ENCODE peak calls at places on chromosomes 5 and 9, in four cellular contexts. M, F, R and I are unnamed samples.

GRCh38 chr5:4700082-4700481 is 440.0 kb upstream of the ADAMTS16 start:
- DNase-seq in M (no peak), F (peak; percentile 31), R (no peak), I (peak; percentile 19)

GRCh38 chr5:132449060-132449459 is 41.5 kb downstream of the IRF1 start:
- DNase-seq in M (no peak), F (no peak), R (no peak), I (no peak)

GRCh38 chr5:2353871-2354440 is 397.5 kb downstream of the IRX2 start:
- DNase-seq in R (no peak), M (no peak), F (no peak), I (no peak)

GRCh38 chr9:124477211-124478013 is 27.2 kb downstream of the ADGRD2 start:
- DNase-seq in M (no peak), F (peak; percentile 24), R (no peak), I (no peak)

GRCh38 chr9:117796681-117797080 is 92.5 kb downstream of the TLR4 start:
- DNase-seq in F (no peak), R (no peak), M (no peak), I (no peak)

GRCh38 chr5:127025507-127025906 is 4.9 kb downstream of the MARCHF3 start:
- DNase-seq in R (no peak), M (no peak), F (no peak), I (no peak)

GRCh38 chr9:20898885-20899554 is 132.4 kb downstream of the HACD4 start:
- DNase-seq in F (no peak), M (no peak), R (no peak), I (no peak)

GRCh38 chr5:168132186-168132585 is 159.3 kb upstream of the WWC1 start:
- DNase-seq in F (no peak), R (no peak), M (no peak), I (no peak)

GRCh38 chr5:77630246-77631165 is 8.0 kb downstream of the OTP start:
- DNase-seq in M (no peak), R (peak; percentile 87), F (peak; percentile 83), I (no peak)

GRCh38 chr5:125342938-125343401 is 596.5 kb upstream of the ZNF608 start:
- DNase-seq in F (no peak), M (no peak), R (no peak), I (no peak)

GRCh38 chr9:114344692-114345091 is 15.0 kb downstream of the ORM2 start:
- DNase-seq in R (no peak), M (no peak), F (no peak), I (no peak)

GRCh38 chr5:149798466-149798865 is 68.4 kb downstream of the PPARGC1B start:
- DNase-seq in M (no peak), F (peak; percentile 17), R (no peak), I (no peak)
- TF ChIP-seq POLR2A in M (no peak), F (no peak), R (no peak), I (no peak)

GRCh38 chr9:68533678-68534077 is 7.0 kb downstream of the TMEM252 start:
- DNase-seq in F (no peak), M (no peak), R (no peak), I (no peak)

GRCh38 chr9:68530618-68531017 is 10.1 kb downstream of the TMEM252 start:
- DNase-seq in R (peak; percentile 79), F (peak; percentile 18), M (peak; percentile 55), I (no peak)
- TF ChIP-seq POLR2A in R (no peak), F (no peak), M (no peak), I (no peak)

DNA sequence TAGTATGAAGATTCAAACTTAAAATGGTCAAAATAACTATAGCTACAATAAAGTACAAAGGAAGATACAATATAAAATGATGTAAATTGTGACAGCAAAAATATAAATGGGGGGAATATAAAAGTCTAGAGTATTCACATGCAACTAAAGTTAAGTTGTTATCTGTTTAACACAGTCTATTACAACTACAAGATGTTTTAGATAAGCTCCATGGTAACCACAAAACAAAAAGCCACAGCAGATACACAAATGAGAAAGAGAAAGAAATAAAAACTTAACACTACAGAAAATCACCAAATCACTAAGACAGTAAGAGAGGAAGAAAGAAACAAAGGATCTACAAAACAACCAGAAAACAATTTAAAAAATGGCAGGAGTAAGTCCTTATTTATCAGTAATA is 17.0 kb upstream of the SH3TC2 start:
- DNase-seq in M (no peak), F (no peak), R (no peak), I (no peak)
- TF ChIP-seq POLR2A in M (no peak), F (no peak), R (no peak), I (no peak)

DNA sequence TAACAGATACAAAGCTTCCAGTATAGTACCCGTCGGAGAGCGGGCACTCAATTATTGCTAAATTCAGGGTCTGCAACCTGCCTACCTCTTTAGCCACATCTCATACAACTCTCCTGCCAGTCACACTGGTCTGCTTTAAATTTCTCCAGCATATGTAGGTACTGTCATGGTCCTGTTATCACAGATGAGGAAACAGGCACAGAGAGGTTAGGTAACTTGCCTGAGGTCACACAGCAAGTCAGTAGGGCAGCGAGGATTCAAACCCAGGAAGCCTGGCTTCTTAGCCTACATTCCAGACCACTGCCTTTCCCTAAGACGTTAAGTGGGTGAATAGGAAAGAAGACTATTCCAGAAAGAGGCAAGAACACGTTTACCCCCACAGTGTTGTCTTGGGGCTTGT is 186.0 kb upstream of the NFIB start:
- DNase-seq in R (no peak), M (no peak), F (no peak), I (no peak)
- TF ChIP-seq POLR2A in R (no peak), M (no peak), F (no peak), I (no peak)

GRCh38 chr5:138938526-138938925 is 63.4 kb upstream of the LRRTM2 start:
- DNase-seq in M (no peak), R (no peak), F (no peak), I (no peak)
- TF ChIP-seq POLR2A in M (no peak), R (no peak), F (no peak), I (no peak)

DNA sequence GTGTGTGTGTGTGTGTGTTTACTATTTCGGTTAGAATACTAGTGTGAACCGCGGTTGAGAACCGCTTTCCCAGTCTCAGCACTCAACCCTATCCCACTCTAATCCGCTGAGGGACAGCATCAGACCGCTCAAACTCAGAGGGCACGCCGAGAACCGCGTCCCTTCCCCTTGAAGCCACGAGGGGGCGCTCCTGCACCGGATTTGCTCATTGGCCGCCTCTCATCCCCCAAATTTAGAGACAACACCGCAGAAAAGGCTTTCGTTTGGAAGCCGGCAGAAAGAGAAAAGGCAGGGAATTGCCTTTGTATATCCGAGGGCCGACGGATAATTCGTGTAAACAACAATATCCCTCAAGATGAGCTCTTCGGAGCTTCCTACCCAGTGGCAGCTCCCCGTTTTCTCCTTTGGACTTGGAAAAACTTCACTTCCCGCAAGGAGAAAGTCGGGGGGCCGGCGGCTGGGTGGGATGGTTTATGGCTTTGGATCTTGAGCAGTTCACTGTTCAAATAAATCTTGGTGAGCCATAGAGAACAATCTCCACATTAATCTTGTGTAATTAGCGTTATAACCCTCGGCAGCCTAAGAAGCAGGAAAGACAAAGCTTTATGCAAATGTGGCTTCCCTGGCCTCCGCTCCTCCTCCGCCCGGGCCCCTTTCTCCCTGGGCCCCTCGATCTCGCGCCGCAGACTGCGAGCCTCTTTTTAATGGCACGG is 296.7 kb downstream of the PARP8 start:
- DNase-seq in R (peak; percentile 86), F (peak; percentile 55), M (peak; percentile 38), I (peak; percentile 66)
- TF ChIP-seq POLR2A in R (no peak), F (no peak), M (no peak), I (no peak)

DNA sequence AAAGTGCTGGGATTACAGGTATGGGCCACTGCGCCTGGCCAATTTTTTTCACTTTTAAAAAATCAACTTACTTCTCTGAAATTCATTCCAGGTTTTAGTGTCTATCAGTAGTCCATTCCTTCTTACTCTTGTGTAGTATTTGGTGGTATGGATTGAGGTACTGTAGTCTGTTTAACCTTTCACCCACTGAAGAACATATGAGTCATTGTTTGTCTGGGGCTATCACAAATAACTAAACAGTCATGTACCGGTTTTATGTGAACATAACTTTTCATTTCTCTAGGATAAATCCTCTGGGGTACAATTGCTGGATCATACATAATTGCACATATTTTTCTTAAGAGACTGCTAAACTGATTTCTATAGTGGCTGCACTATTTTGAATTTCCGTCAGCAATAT is 1188.0 kb upstream of the CDH9 start:
- DNase-seq in M (no peak), R (no peak), F (no peak), I (no peak)
- TF ChIP-seq POLR2A in M (no peak), R (no peak), F (no peak), I (no peak)

GRCh38 chr9:137225701-137226331 is 842 bp downstream of the CYSRT1 start:
- DNase-seq in F (no peak), R (no peak), M (no peak), I (no peak)

GRCh38 chr9:137227057-137227852 is at the start of gene RNF224:
- DNase-seq in R (peak; percentile 94), M (peak; percentile 66), F (peak; percentile 84), I (peak; percentile 98)

GRCh38 chr9:137223078-137224040 is 1.3 kb upstream of the RNF208 start:
- DNase-seq in R (peak; percentile 99), M (peak; percentile 98), F (peak; percentile 98), I (peak; percentile 100)

GRCh38 chr9:137226338-137227056 is 805 bp upstream of the RNF224 start:
- DNase-seq in F (peak; percentile 52), R (no peak), M (no peak), I (peak; percentile 99)

GRCh38 chr9:137224850-137225694 is at the start of gene CYSRT1:
- DNase-seq in M (no peak), R (no peak), F (no peak), I (no peak)
- TF ChIP-seq POLR2A in M (no peak), R (no peak), F (no peak), I (no peak)

GRCh38 chr9:19122490-19123042 is 4.7 kb downstream of the PLIN2 start:
- DNase-seq in F (no peak), R (no peak), M (no peak), I (no peak)
- TF ChIP-seq POLR2A in F (no peak), R (no peak), M (no peak), I (no peak)

GRCh38 chr9:137427454-137428310 is 4.5 kb downstream of the NOXA1 start:
- DNase-seq in R (peak; percentile 68), F (no peak), M (no peak), I (no peak)

GRCh38 chr9:137428311-137428630 is 5.1 kb downstream of the NOXA1 start:
- DNase-seq in R (peak; percentile 61), M (no peak), F (no peak), I (no peak)

GRCh38 chr9:137429546-137429890 is 6.3 kb downstream of the NOXA1 start:
- DNase-seq in M (no peak), F (no peak), R (no peak), I (no peak)

GRCh38 chr9:137429974-137430722 is 7.0 kb downstream of the NOXA1 start:
- DNase-seq in R (peak; percentile 81), M (no peak), F (no peak), I (no peak)

GRCh38 chr9:137428841-137429545 is 5.8 kb downstream of the NOXA1 start:
- DNase-seq in R (peak; percentile 80), F (no peak), M (no peak), I (no peak)
- TF ChIP-seq POLR2A in R (no peak), F (no peak), M (no peak), I (no peak)